ENCODE peak calls at places on chromosomes 1 and 21, in four cellular contexts. E, I, U and M are unnamed samples.

GRCh38 chr1:68197891-68198290 is 34.4 kb downstream of the WLS start:
- DNase-seq in E (no peak), I (no peak), U (no peak), M (no peak)

GRCh38 chr1:21669287-21670058 is at the start of gene RAP1GAP:
- DNase-seq in E (no peak), I (no peak), U (no peak), M (no peak)

GRCh38 chr1:213947200-213947775 is 40.5 kb upstream of the PROX1 start:
- DNase-seq in E (no peak), I (no peak), U (no peak), M (no peak)

GRCh38 chr1:163664706-163665321 is 343.1 kb downstream of the NUF2 start:
- DNase-seq in E (no peak), I (no peak), U (no peak), M (no peak)

GRCh38 chr1:25099343-25099951 is 132.9 kb downstream of the SYF2 start:
- DNase-seq in E (no peak), I (peak; percentile 35), U (no peak), M (peak; percentile 57)

GRCh38 chr1:177368255-177368654 is 197.5 kb downstream of the BRINP2 start:
- DNase-seq in E (no peak), I (no peak), U (no peak), M (no peak)

GRCh38 chr1:25559996-25560395 is 16.6 kb downstream of the LDLRAP1 start:
- DNase-seq in E (no peak), I (peak; percentile 60), U (no peak), M (no peak)

GRCh38 chr1:11098931-11099309 is 749 bp downstream of the EXOSC10 start:
- DNase-seq in E (no peak), I (no peak), U (no peak), M (no peak)

GRCh38 chr1:112716133-112716720 is 1.1 kb upstream of the PPM1J start:
- DNase-seq in E (no peak), I (peak; percentile 74), U (peak; percentile 76), M (peak; percentile 73)

GRCh38 chr1:39752703-39753102 is 14.0 kb downstream of the PPIE start:
- DNase-seq in E (no peak), I (no peak), U (no peak), M (no peak)

GRCh38 chr21:37855568-37856391 is 60.5 kb downstream of the KCNJ6 start:
- DNase-seq in E (no peak), I (no peak), U (no peak), M (no peak)

GRCh38 chr1:202207292-202207691 is 13.7 kb downstream of the LGR6 start:
- DNase-seq in E (no peak), I (no peak), U (no peak), M (no peak)

GRCh38 chr1:5971471-5972197 is 20.6 kb downstream of the NPHP4 start:
- DNase-seq in E (no peak), I (no peak), U (no peak), M (no peak)

GRCh38 chr1:78254517-78254916 is 208.8 kb downstream of the GIPC2 start:
- DNase-seq in E (no peak), I (no peak), U (no peak), M (no peak)

GRCh38 chr1:78102082-78102481 is 56.3 kb downstream of the GIPC2 start:
- DNase-seq in E (no peak), I (no peak), U (no peak), M (no peak)

GRCh38 chr1:2635271-2636010 is 2.6 kb upstream of the MMEL1 start:
- DNase-seq in E (no peak), I (no peak), U (no peak), M (no peak)

GRCh38 chr21:45263534-45263933 is 24.2 kb downstream of the POFUT2 start:
- DNase-seq in E (no peak), I (no peak), U (no peak), M (no peak)

GRCh38 chr1:173208146-173208545 is 1.0 kb upstream of the TNFSF4 start:
- DNase-seq in E (no peak), I (no peak), U (no peak), M (no peak)

GRCh38 chr1:4696161-4696745 is 41.8 kb downstream of the AJAP1 start:
- DNase-seq in E (no peak), I (no peak), U (no peak), M (no peak)

GRCh38 chr1:222561656-222562055 is 13.8 kb upstream of the HHIPL2 start:
- DNase-seq in E (no peak), I (no peak), U (no peak), M (no peak)

GRCh38 chr1:33841516-33841915 is 22.4 kb upstream of the HMGB4 start:
- DNase-seq in E (no peak), I (no peak), U (no peak), M (no peak)

GRCh38 chr1:217032715-217033367 is 309.6 kb upstream of the ESRRG start:
- DNase-seq in E (no peak), I (no peak), U (no peak), M (no peak)

GRCh38 chr21:17796037-17796403 is 23.1 kb downstream of the C21orf91 start:
- DNase-seq in E (no peak), I (no peak), U (no peak), M (no peak)

GRCh38 chr1:61131716-61132115 is 49.4 kb downstream of the NFIA start:
- DNase-seq in E (no peak), I (no peak), U (no peak), M (no peak)